ENCODE peak calls at places on chromosome 2, in four cellular contexts. One of them, this sample, is unnamed.

GRCh38 chr2:65256088-65256487 is 28.5 kb downstream of the ACTR2 start:
- DNase-seq in Panc1: no peak
- DNase-seq in foreskin fibroblast: no peak
- DNase-seq in GM12865: no peak
- DNase-seq in this sample: no peak

GRCh38 chr2:173828189-173829157 is 136.7 kb downstream of the SP3 start:
- DNase-seq in foreskin fibroblast: no peak
- DNase-seq in GM12865: no peak
- DNase-seq in Panc1: no peak
- DNase-seq in this sample: no peak

GRCh38 chr2:211611061-211611518 is 927.5 kb downstream of the ERBB4 start:
- DNase-seq in foreskin fibroblast: no peak
- DNase-seq in GM12865: peak
- DNase-seq in Panc1: peak
- DNase-seq in this sample: peak

GRCh38 chr2:109141727-109142283 is 12.8 kb downstream of the SH3RF3 start:
- DNase-seq in GM12865: no peak
- DNase-seq in Panc1: no peak
- DNase-seq in foreskin fibroblast: no peak
- DNase-seq in this sample: no peak

GRCh38 chr2:227402959-227403358 is 15.2 kb upstream of the SCYGR1 start:
- DNase-seq in Panc1: no peak
- DNase-seq in foreskin fibroblast: no peak
- DNase-seq in GM12865: no peak
- DNase-seq in this sample: no peak

GRCh38 chr2:37337636-37338280 is 6.7 kb upstream of the QPCT start:
- DNase-seq in GM12865: no peak
- DNase-seq in foreskin fibroblast: no peak
- DNase-seq in Panc1: no peak
- DNase-seq in this sample: no peak

GRCh38 chr2:23128684-23129292 is 256.2 kb upstream of the KLHL29 start:
- DNase-seq in GM12865: no peak
- DNase-seq in foreskin fibroblast: no peak
- DNase-seq in Panc1: no peak
- DNase-seq in this sample: no peak

GRCh38 chr2:172285760-172286159 is 141.6 kb upstream of the ITGA6 start:
- DNase-seq in foreskin fibroblast: no peak
- DNase-seq in GM12865: no peak
- DNase-seq in Panc1: no peak
- DNase-seq in this sample: no peak

GRCh38 chr2:37555457-37555856 is 116.0 kb downstream of the CDC42EP3 start:
- DNase-seq in Panc1: no peak
- DNase-seq in foreskin fibroblast: no peak
- DNase-seq in GM12865: peak
- DNase-seq in this sample: no peak

GRCh38 chr2:152176113-152176714 is 651 bp upstream of the STAM2 start:
- DNase-seq in Panc1: no peak
- DNase-seq in GM12865: peak
- DNase-seq in foreskin fibroblast: peak
- DNase-seq in this sample: no peak

GRCh38 chr2:118855451-118856279 is 8.2 kb upstream of the EN1 start:
- DNase-seq in foreskin fibroblast: peak
- DNase-seq in Panc1: no peak
- DNase-seq in GM12865: peak
- DNase-seq in this sample: peak

GRCh38 chr2:109285244-109285651 is 156.2 kb downstream of the SH3RF3 start:
- DNase-seq in GM12865: no peak
- DNase-seq in Panc1: no peak
- DNase-seq in foreskin fibroblast: peak
- DNase-seq in this sample: no peak

GRCh38 chr2:17799301-17800126 is 16.7 kb upstream of the MSGN1 start:
- DNase-seq in foreskin fibroblast: no peak
- DNase-seq in GM12865: no peak
- DNase-seq in Panc1: no peak
- DNase-seq in this sample: no peak

GRCh38 chr2:142591408-142591807 is 286.1 kb upstream of the KYNU start:
- DNase-seq in Panc1: no peak
- DNase-seq in foreskin fibroblast: no peak
- DNase-seq in GM12865: no peak
- DNase-seq in this sample: no peak
- TF ChIP-seq CTCF in Panc1: no peak
- TF ChIP-seq CTCF in foreskin fibroblast: no peak
- TF ChIP-seq CTCF in GM12865: no peak
- TF ChIP-seq CTCF in this sample: no peak

GRCh38 chr2:149087751-149088150 is 49.3 kb downstream of the LYPD6B start:
- DNase-seq in GM12865: peak
- DNase-seq in foreskin fibroblast: no peak
- DNase-seq in Panc1: no peak
- DNase-seq in this sample: no peak
- TF ChIP-seq CTCF in GM12865: peak
- TF ChIP-seq CTCF in foreskin fibroblast: peak
- TF ChIP-seq CTCF in Panc1: peak
- TF ChIP-seq CTCF in this sample: peak

DNA sequence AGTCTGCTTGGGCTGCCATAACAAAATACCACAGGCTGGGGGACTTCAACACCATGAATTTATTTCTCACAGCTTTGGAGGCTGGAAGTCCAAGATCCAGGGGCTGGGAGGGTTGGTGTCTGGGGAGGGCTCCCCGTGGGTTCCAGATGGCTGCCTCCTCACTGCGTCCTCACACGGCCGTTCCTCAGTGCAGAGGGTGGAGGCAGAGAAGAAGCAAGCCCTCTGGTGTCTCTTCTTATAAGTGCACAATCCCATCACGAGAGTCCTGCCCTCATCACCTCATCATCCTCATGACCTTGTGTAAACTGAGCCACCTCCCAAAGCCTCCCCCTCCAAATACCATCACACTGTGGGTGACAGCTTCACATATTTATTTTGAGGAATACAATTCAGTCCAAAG is 26.3 kb downstream of the TMEM163 start:
- DNase-seq in foreskin fibroblast: no peak
- DNase-seq in GM12865: peak
- DNase-seq in Panc1: no peak
- DNase-seq in this sample: no peak
- TF ChIP-seq CTCF in foreskin fibroblast: no peak
- TF ChIP-seq CTCF in GM12865: peak
- TF ChIP-seq CTCF in Panc1: no peak
- TF ChIP-seq CTCF in this sample: no peak

GRCh38 chr2:53211201-53211774 is 556.3 kb upstream of the CHAC2 start:
- DNase-seq in GM12865: no peak
- DNase-seq in Panc1: no peak
- DNase-seq in foreskin fibroblast: no peak
- DNase-seq in this sample: no peak

GRCh38 chr2:53208815-53209214 is 558.8 kb upstream of the CHAC2 start:
- DNase-seq in foreskin fibroblast: no peak
- DNase-seq in GM12865: no peak
- DNase-seq in Panc1: no peak
- DNase-seq in this sample: no peak

GRCh38 chr2:53209679-53210473 is 557.7 kb upstream of the CHAC2 start:
- DNase-seq in GM12865: no peak
- DNase-seq in Panc1: no peak
- DNase-seq in foreskin fibroblast: no peak
- DNase-seq in this sample: no peak

DNA sequence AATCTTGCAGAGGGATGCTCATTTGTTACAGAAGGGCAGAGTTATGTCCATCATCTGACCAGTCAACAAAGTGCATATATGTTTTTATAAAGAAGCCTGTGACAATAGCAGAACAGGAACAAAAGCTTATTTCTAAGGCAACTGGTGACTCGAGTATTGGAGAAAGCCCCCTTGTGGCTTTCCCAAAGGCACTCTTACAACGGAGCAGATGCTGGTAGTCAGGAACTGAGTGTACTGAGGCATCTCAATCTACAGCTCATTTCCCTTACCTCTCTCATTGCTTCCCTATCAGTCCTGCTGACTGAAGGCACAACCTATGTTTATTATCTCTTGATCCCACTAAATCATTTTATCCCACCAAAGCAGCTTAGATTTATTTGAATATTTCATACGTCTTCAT is 557.1 kb upstream of the CHAC2 start:
- DNase-seq in Panc1: no peak
- DNase-seq in GM12865: no peak
- DNase-seq in foreskin fibroblast: no peak
- DNase-seq in this sample: no peak
- TF ChIP-seq CTCF in Panc1: peak
- TF ChIP-seq CTCF in GM12865: no peak
- TF ChIP-seq CTCF in foreskin fibroblast: no peak
- TF ChIP-seq CTCF in this sample: peak

GRCh38 chr2:106581755-106582430 is 94.7 kb downstream of the CD8B2 start:
- DNase-seq in Panc1: no peak
- DNase-seq in foreskin fibroblast: peak
- DNase-seq in GM12865: peak
- DNase-seq in this sample: peak
- TF ChIP-seq CTCF in Panc1: no peak
- TF ChIP-seq CTCF in foreskin fibroblast: peak
- TF ChIP-seq CTCF in GM12865: peak
- TF ChIP-seq CTCF in this sample: peak

GRCh38 chr2:111221701-111222100 is 101.0 kb downstream of the BCL2L11 start:
- DNase-seq in foreskin fibroblast: no peak
- DNase-seq in GM12865: no peak
- DNase-seq in Panc1: no peak
- DNase-seq in this sample: no peak
- TF ChIP-seq CTCF in foreskin fibroblast: no peak
- TF ChIP-seq CTCF in GM12865: no peak
- TF ChIP-seq CTCF in Panc1: no peak
- TF ChIP-seq CTCF in this sample: no peak

GRCh38 chr2:157359628-157360027 is 34.0 kb upstream of the ERMN start:
- DNase-seq in foreskin fibroblast: no peak
- DNase-seq in GM12865: no peak
- DNase-seq in Panc1: no peak
- DNase-seq in this sample: no peak
- TF ChIP-seq CTCF in foreskin fibroblast: no peak
- TF ChIP-seq CTCF in GM12865: no peak
- TF ChIP-seq CTCF in Panc1: no peak
- TF ChIP-seq CTCF in this sample: no peak

GRCh38 chr2:235478609-235479008 is 15.2 kb upstream of the AGAP1 start:
- DNase-seq in Panc1: no peak
- DNase-seq in GM12865: no peak
- DNase-seq in foreskin fibroblast: no peak
- DNase-seq in this sample: no peak
- TF ChIP-seq CTCF in Panc1: no peak
- TF ChIP-seq CTCF in GM12865: no peak
- TF ChIP-seq CTCF in foreskin fibroblast: no peak
- TF ChIP-seq CTCF in this sample: no peak

DNA sequence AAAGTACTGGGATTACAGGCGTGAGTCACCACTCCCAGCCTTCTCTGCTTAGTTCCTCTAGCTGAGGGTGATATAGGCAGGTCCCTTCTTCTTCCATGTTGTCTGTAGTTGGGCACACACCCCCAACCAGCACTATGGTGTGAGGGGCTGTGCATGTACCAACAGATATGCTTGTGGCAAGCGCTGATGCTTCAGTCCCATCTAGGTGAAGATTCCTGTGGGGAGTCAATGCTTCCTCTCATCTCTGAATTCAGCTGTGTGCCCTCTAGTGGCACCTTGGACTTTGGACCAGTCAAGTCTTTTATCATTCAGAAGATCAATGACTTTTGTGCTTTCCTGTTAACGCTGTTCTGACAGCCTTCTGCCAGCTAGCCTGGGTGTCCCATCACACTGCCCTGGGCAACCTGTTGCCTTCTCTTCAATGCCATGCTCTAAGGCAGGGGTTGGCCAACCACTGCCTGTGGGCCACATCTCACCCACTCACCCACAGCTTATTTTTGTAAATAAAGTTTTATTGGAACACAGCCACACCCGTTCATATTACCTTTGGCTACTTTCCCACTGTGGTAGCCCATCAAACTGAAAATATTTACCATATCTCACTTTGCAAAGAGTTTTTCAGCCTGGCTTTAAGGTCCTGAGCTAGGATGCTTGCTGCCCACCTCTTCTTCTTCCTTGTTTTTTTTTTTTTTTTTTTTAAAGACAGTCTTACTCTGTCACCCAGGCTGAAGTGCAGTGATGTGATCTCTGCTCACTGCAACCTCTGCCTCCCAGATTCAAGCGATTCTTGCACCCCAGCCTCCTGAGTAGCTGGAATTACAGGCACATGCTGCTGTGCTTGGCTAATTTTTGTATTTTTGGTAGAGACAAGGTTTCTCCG is 51.0 kb downstream of the NPAS2 start:
- DNase-seq in GM12865: no peak
- DNase-seq in Panc1: no peak
- DNase-seq in foreskin fibroblast: no peak
- DNase-seq in this sample: no peak
- TF ChIP-seq CTCF in GM12865: peak
- TF ChIP-seq CTCF in Panc1: peak
- TF ChIP-seq CTCF in foreskin fibroblast: peak
- TF ChIP-seq CTCF in this sample: peak

DNA sequence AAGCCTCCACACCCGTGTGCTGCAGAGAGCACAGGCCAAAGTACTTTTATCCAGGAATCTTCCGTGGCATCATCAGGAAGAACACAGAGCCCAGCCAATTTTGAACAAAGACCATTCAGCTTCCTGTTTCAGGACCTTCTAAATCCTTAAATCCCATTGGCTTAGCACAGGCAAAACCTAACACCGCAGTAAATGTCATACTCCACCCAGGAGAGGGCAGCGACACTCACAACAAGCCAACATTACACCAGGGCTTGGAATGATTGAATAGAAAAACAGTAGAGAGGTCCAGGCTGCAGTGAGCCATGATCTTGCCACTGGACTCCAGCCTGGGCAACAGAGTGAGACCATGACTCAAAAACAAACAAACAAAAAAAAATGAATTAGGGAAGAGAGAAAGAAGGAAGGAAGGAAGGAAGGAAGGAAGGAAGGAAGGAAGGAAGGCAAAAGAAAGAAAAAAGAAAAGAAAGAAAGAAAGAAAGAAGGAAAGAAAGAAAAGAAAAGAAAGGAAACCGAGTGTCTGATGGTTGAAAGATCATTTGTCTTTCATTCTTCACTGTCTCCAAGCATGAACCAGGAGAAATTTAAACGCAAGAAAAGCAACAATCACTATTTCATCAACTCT is 144.6 kb upstream of the SATB2 start:
- DNase-seq in Panc1: no peak
- DNase-seq in foreskin fibroblast: no peak
- DNase-seq in GM12865: no peak
- DNase-seq in this sample: no peak
- TF ChIP-seq CTCF in Panc1: peak
- TF ChIP-seq CTCF in foreskin fibroblast: no peak
- TF ChIP-seq CTCF in GM12865: no peak
- TF ChIP-seq CTCF in this sample: no peak

This sample was measured in AG09309.